ENCODE peak calls at places on chromosomes 16 and 17, in six cellular contexts. A is IMR-90, O is heart right ventricle, K is ascending aorta, L is breast epithelium, B is psoas muscle. P is an unnamed sample.

GRCh38 chr17:45413498-45413923 is 19.2 kb downstream of the ARHGAP27 start:
- DNase-seq in A (no peak), O (no peak), K (no peak), L (no peak), B (peak; percentile 73), P (peak; percentile 80)

GRCh38 chr17:82287849-82288601 is 14.5 kb upstream of the CSNK1D start:
- DNase-seq in A (peak; percentile 74), O (peak; percentile 87), K (no peak), L (peak; percentile 80), B (peak; percentile 84), P (peak; percentile 96)

GRCh38 chr17:74389937-74390679 is 22.8 kb downstream of the GPR142 start:
- DNase-seq in A (no peak), O (no peak), K (no peak), L (no peak), B (no peak), P (no peak)

GRCh38 chr16:87459833-87460232 is 33.0 kb downstream of the ZCCHC14 start:
- DNase-seq in A (no peak), O (no peak), K (no peak), L (no peak), B (no peak), P (no peak)

GRCh38 chr17:83073389-83074063 is 5.9 kb upstream of the METRNL start:
- DNase-seq in A (no peak), O (no peak), K (no peak), L (no peak), B (no peak), P (peak; percentile 82)

GRCh38 chr16:28918698-28919097 is 6.3 kb downstream of the RABEP2 start:
- DNase-seq in A (no peak), O (no peak), K (no peak), L (no peak), B (no peak), P (no peak)

GRCh38 chr16:88512728-88513674 is 57.2 kb upstream of the ZC3H18 start:
- DNase-seq in A (no peak), O (no peak), K (no peak), L (no peak), B (no peak), P (no peak)

GRCh38 chr16:11030990-11031510 is 86.7 kb downstream of the CLEC16A start:
- DNase-seq in A (no peak), O (peak; percentile 52), K (peak; percentile 60), L (no peak), B (no peak), P (no peak)

GRCh38 chr17:45260204-45260783 is 1.6 kb downstream of the SPATA32 start:
- DNase-seq in A (no peak), O (peak; percentile 73), K (no peak), L (no peak), B (peak; percentile 87), P (no peak)

GRCh38 chr17:38628441-38628840 is 22.7 kb upstream of the SRCIN1 start:
- DNase-seq in A (peak; percentile 6), O (no peak), K (peak; percentile 7), L (no peak), B (no peak), P (no peak)

GRCh38 chr17:54544239-54544638 is 356.4 kb upstream of the TOM1L1 start:
- DNase-seq in A (no peak), O (no peak), K (no peak), L (no peak), B (no peak), P (no peak)

GRCh38 chr17:51764387-51764971 is 394.0 kb downstream of the CA10 start:
- DNase-seq in A (peak; percentile 45), O (peak; percentile 32), K (no peak), L (peak; percentile 23), B (no peak), P (no peak)

GRCh38 chr17:80468222-80468621 is 8.2 kb downstream of the NPTX1 start:
- DNase-seq in A (no peak), O (no peak), K (no peak), L (no peak), B (no peak), P (no peak)

GRCh38 chr17:32588982-32589381 is 102.2 kb downstream of the CDK5R1 start:
- DNase-seq in A (no peak), O (no peak), K (no peak), L (no peak), B (no peak), P (no peak)

GRCh38 chr16:11439216-11439615 is 94.0 kb downstream of the RMI2 start:
- DNase-seq in A (no peak), O (no peak), K (no peak), L (no peak), B (no peak), P (no peak)

GRCh38 chr16:49453001-49453400 is 79.4 kb downstream of the C16orf78 start:
- DNase-seq in A (no peak), O (no peak), K (no peak), L (no peak), B (peak; percentile 9), P (no peak)

GRCh38 chr16:23494188-23494587 is 16.1 kb downstream of the GGA2 start:
- DNase-seq in A (no peak), O (no peak), K (no peak), L (peak; percentile 68), B (no peak), P (no peak)

GRCh38 chr17:81684442-81684911 is 666 bp downstream of the HGS start:
- DNase-seq in A (peak; percentile 88), O (no peak), K (no peak), L (no peak), B (no peak), P (no peak)

GRCh38 chr16:56192971-56193936 is 2.0 kb downstream of the GNAO1 start:
- DNase-seq in A (no peak), O (no peak), K (no peak), L (no peak), B (no peak), P (no peak)

GRCh38 chr16:88790312-88791150 is 5.5 kb upstream of the PIEZO1 start:
- DNase-seq in A (peak; percentile 24), O (no peak), K (no peak), L (no peak), B (peak; percentile 61), P (no peak)

GRCh38 chr17:46264456-46265198 is 30.3 kb upstream of the LRRC37A start:
- DNase-seq in A (peak; percentile 92), O (no peak), K (no peak), L (no peak), B (no peak), P (no peak)

DNA sequence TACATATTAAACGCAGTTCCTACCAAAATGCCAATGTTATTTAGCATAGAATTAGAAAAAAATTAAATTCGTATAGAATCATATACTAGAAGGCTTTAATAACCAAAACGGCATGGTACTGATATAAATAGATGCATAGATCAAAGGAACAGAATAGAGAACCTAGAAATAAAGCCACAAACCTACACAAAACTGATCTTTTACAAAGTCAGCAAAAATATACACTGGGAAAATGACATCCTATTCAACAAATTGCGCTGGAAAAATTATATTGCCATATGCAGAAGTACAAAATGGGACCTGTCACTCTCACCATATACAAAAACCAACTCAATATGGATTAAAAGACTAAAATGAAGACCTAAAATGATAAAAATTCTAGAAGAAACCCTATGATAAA is 1882.6 kb downstream of the TP53TG3F start:
- DNase-seq in A (no peak), O (no peak), K (no peak), L (no peak), B (no peak), P (no peak)
- H3K27ac ChIP-seq in A (no peak overlapping the region), O (no peak overlapping the region), K (no peak overlapping the region), L (no peak overlapping the region), B (no peak overlapping the region), P (no peak overlapping the region)

DNA sequence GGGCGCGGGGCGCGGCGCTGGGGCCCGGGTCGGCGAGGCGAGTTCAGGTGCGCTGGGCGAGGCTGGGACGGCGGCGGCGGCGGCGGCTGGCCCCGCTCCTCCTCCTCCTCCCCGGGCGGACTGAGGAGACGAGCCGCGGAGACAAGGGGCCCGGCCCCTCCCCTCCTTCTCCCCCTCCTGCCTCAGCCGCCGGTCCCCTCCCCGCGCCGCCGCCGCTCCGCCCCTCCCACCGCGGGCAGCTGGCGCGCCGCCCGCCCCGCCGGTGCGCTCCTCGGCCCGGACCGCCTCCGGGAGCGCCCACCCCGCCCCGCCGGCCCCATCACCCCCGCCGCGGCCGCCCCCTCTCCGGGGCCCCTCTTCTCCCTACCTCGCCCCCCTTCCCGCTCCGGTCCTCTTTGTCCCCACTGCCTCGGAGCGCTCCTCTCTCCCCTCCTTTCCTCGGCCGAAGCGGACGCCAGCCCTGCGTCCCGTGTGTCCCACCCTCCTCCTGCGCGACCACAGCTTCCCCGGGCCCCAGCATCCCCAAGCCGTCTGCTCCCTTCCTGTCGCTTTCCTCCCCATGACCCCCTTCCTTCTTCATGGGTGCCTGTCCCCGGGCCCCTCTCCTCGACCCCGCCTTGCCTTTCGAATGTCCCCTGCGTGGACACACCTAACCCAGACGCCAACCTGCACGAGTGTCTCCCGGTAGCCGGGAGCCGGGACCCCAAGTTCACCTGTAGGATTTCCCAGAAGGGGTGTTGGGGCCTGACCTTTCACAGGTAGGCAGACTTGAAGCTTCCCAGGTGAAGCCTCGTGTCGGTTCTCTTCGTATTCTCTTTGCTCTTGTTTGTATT is at the start of gene TOX3:
- DNase-seq in A (no peak), O (no peak), K (no peak), L (no peak), B (no peak), P (peak; percentile 80)
- H3K4me3 ChIP-seq in A (no peak within 1 kb of the TSS), O (peak within 1 kb of the TSS; percentile 33), K (peak within 1 kb of the TSS; percentile 53), L (peak within 1 kb of the TSS; percentile 21), B (peak within 1 kb of the TSS; percentile 44), P (peak within 1 kb of the TSS; percentile 79)

DNA sequence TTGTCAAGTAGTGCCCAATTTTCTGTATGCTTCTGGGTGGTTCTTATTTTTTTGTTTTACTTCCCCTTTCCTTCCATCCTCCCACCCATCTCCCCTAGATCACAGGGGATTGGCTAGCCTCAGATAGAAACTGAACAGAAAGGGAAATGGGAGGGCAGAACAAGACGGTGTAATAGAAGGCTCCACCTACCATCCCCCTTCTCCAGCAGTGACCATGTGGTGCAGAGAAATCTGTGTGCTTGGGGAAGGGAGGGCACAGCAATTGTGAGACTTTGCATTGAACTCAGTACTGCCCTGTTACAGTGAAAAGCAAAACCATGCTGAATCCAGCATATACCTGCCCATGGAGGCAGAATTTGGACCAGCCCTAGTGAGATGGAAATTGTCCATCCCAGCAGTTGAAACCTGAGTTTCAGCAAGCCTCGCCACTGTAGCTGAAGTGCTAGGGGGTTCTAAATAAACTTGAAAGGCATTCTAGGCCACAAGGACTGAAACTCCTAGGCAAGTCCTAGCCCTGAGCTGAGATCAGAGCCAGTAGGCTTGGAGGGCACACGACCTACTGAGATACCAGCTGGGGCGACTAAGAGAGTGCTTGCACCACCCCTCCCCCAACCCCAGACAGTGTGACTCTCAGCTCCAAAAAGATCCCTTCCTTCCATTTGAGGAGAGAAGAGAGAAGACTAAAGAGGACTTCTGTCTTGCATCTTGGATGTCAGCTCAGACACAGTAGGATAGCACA is 5.2 kb downstream of the SLFN11 start:
- DNase-seq in A (peak; percentile 22), O (peak; percentile 26), K (no peak), L (no peak), B (no peak), P (no peak)
- H3K27ac ChIP-seq in A (no peak overlapping the region), O (no peak overlapping the region), K (no peak overlapping the region), L (no peak overlapping the region), B (no peak overlapping the region), P (no peak overlapping the region)

DNA sequence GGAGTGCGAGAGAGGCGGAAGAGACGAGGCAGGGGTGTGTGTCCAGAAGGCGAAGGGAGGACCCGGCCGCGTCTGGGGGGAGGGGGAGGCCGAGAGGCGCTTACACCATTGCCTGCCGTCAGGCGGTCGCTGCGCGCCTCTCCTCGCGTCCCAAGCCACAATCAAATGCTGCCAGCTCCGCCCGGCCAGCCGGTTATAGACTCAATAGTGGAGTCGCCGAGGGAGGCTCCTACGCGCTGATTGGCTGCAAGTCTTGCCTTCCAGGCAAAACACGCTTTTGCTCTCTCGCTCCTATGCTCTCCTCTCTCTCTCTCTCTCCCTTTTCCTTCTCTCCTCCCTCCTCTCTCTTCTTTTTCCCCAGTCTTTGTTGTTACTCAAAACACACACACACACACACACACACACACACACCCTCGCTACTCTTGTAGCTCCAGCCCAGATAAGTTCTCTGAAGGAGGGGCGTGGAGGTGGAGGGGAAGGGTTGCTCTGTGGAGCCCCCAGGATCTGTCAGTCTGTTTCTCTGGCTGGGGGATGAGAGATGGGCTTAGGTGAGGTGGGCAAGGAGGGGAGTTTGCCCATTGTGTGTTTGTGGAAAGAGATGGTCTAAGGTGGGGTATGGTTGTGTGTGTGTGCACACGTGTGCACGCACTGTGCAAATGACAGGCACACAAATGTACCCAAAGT is at the start of gene DLX3:
- DNase-seq in A (peak; percentile 62), O (peak; percentile 64), K (peak; percentile 87), L (peak; percentile 84), B (peak; percentile 72), P (peak; percentile 93)
- H3K4me3 ChIP-seq in A (no peak within 1 kb of the TSS), O (peak within 1 kb of the TSS; percentile 53), K (peak within 1 kb of the TSS; percentile 70), L (peak within 1 kb of the TSS; percentile 36), B (peak within 1 kb of the TSS; percentile 66), P (peak within 1 kb of the TSS; percentile 41)